ENCODE peak calls at places on chromosomes 5 and 9, in ten cellular contexts. One of them, this sample, is unnamed.

GRCh38 chr5:126066795-126067321 is 356.4 kb upstream of the GRAMD2B start:
- DNase-seq in mucosa of gallbladder: no peak
- DNase-seq in nucleus accumbens: no peak
- DNase-seq in AG20443: no peak
- DNase-seq in activated CD8-positive, alpha-beta memory T cell treated with anti-CD3 and anti-CD28 coated beads for 48 hours: no peak
- DNase-seq in CD4-positive, alpha-beta T cell: no peak
- DNase-seq in HFF-Myc: no peak
- DNase-seq in NCI-H2081: no peak
- DNase-seq in stimulated activated CD4-positive, alpha-beta T cell treated with anti-CD3 and anti-CD28 coated beads, Interleukin-2, amount 100 ng/mL, for 48 hours: no peak
- DNase-seq in Right ventricle myocardium superior: no peak
- DNase-seq in this sample: no peak

GRCh38 chr5:82931110-82931509 is 146.1 kb downstream of the TMEM167A start:
- DNase-seq in mucosa of gallbladder: no peak
- DNase-seq in nucleus accumbens: no peak
- DNase-seq in AG20443: peak; percentile 20
- DNase-seq in activated CD8-positive, alpha-beta memory T cell treated with anti-CD3 and anti-CD28 coated beads for 48 hours: no peak
- DNase-seq in CD4-positive, alpha-beta T cell: no peak
- DNase-seq in HFF-Myc: no peak
- DNase-seq in NCI-H2081: no peak
- DNase-seq in stimulated activated CD4-positive, alpha-beta T cell treated with anti-CD3 and anti-CD28 coated beads, Interleukin-2, amount 100 ng/mL, for 48 hours: no peak
- DNase-seq in Right ventricle myocardium superior: no peak
- DNase-seq in this sample: no peak

GRCh38 chr5:120454094-120454798 is 9.9 kb upstream of the PRR16 start:
- DNase-seq in mucosa of gallbladder: no peak
- DNase-seq in nucleus accumbens: no peak
- DNase-seq in AG20443: peak; percentile 66
- DNase-seq in activated CD8-positive, alpha-beta memory T cell treated with anti-CD3 and anti-CD28 coated beads for 48 hours: no peak
- DNase-seq in CD4-positive, alpha-beta T cell: no peak
- DNase-seq in HFF-Myc: no peak
- DNase-seq in NCI-H2081: no peak
- DNase-seq in stimulated activated CD4-positive, alpha-beta T cell treated with anti-CD3 and anti-CD28 coated beads, Interleukin-2, amount 100 ng/mL, for 48 hours: no peak
- DNase-seq in Right ventricle myocardium superior: no peak
- DNase-seq in this sample: no peak

GRCh38 chr5:41817625-41818301 is 52.5 kb downstream of the OXCT1 start:
- DNase-seq in mucosa of gallbladder: no peak
- DNase-seq in nucleus accumbens: no peak
- DNase-seq in AG20443: no peak
- DNase-seq in activated CD8-positive, alpha-beta memory T cell treated with anti-CD3 and anti-CD28 coated beads for 48 hours: no peak
- DNase-seq in CD4-positive, alpha-beta T cell: no peak
- DNase-seq in HFF-Myc: no peak
- DNase-seq in NCI-H2081: no peak
- DNase-seq in stimulated activated CD4-positive, alpha-beta T cell treated with anti-CD3 and anti-CD28 coated beads, Interleukin-2, amount 100 ng/mL, for 48 hours: no peak
- DNase-seq in Right ventricle myocardium superior: no peak
- DNase-seq in this sample: no peak

GRCh38 chr5:172776235-172776594 is 5.2 kb upstream of the DUSP1 start:
- DNase-seq in mucosa of gallbladder: no peak
- DNase-seq in nucleus accumbens: no peak
- DNase-seq in AG20443: no peak
- DNase-seq in activated CD8-positive, alpha-beta memory T cell treated with anti-CD3 and anti-CD28 coated beads for 48 hours: no peak
- DNase-seq in CD4-positive, alpha-beta T cell: no peak
- DNase-seq in HFF-Myc: no peak
- DNase-seq in NCI-H2081: no peak
- DNase-seq in stimulated activated CD4-positive, alpha-beta T cell treated with anti-CD3 and anti-CD28 coated beads, Interleukin-2, amount 100 ng/mL, for 48 hours: no peak
- DNase-seq in Right ventricle myocardium superior: no peak
- DNase-seq in this sample: no peak

GRCh38 chr5:80937591-80937990 is 22.6 kb upstream of the RASGRF2 start:
- DNase-seq in mucosa of gallbladder: no peak
- DNase-seq in nucleus accumbens: no peak
- DNase-seq in AG20443: no peak
- DNase-seq in activated CD8-positive, alpha-beta memory T cell treated with anti-CD3 and anti-CD28 coated beads for 48 hours: no peak
- DNase-seq in CD4-positive, alpha-beta T cell: no peak
- DNase-seq in HFF-Myc: no peak
- DNase-seq in NCI-H2081: no peak
- DNase-seq in stimulated activated CD4-positive, alpha-beta T cell treated with anti-CD3 and anti-CD28 coated beads, Interleukin-2, amount 100 ng/mL, for 48 hours: no peak
- DNase-seq in Right ventricle myocardium superior: no peak
- DNase-seq in this sample: no peak

GRCh38 chr9:4837126-4837767 is 44.5 kb downstream of the RCL1 start:
- DNase-seq in mucosa of gallbladder: no peak
- DNase-seq in nucleus accumbens: no peak
- DNase-seq in AG20443: no peak
- DNase-seq in activated CD8-positive, alpha-beta memory T cell treated with anti-CD3 and anti-CD28 coated beads for 48 hours: no peak
- DNase-seq in CD4-positive, alpha-beta T cell: no peak
- DNase-seq in HFF-Myc: no peak
- DNase-seq in NCI-H2081: no peak
- DNase-seq in stimulated activated CD4-positive, alpha-beta T cell treated with anti-CD3 and anti-CD28 coated beads, Interleukin-2, amount 100 ng/mL, for 48 hours: no peak
- DNase-seq in Right ventricle myocardium superior: no peak
- DNase-seq in this sample: no peak

GRCh38 chr5:64318175-64318574 is 152.5 kb downstream of the RNF180 start:
- DNase-seq in mucosa of gallbladder: no peak
- DNase-seq in nucleus accumbens: no peak
- DNase-seq in AG20443: no peak
- DNase-seq in activated CD8-positive, alpha-beta memory T cell treated with anti-CD3 and anti-CD28 coated beads for 48 hours: no peak
- DNase-seq in CD4-positive, alpha-beta T cell: no peak
- DNase-seq in HFF-Myc: no peak
- DNase-seq in NCI-H2081: no peak
- DNase-seq in stimulated activated CD4-positive, alpha-beta T cell treated with anti-CD3 and anti-CD28 coated beads, Interleukin-2, amount 100 ng/mL, for 48 hours: no peak
- DNase-seq in Right ventricle myocardium superior: no peak
- DNase-seq in this sample: no peak

GRCh38 chr9:79617395-79617794 is 45.6 kb downstream of the TLE4 start:
- DNase-seq in mucosa of gallbladder: peak; percentile 21
- DNase-seq in nucleus accumbens: no peak
- DNase-seq in AG20443: peak; percentile 47
- DNase-seq in activated CD8-positive, alpha-beta memory T cell treated with anti-CD3 and anti-CD28 coated beads for 48 hours: no peak
- DNase-seq in CD4-positive, alpha-beta T cell: no peak
- DNase-seq in HFF-Myc: no peak
- DNase-seq in NCI-H2081: no peak
- DNase-seq in stimulated activated CD4-positive, alpha-beta T cell treated with anti-CD3 and anti-CD28 coated beads, Interleukin-2, amount 100 ng/mL, for 48 hours: no peak
- DNase-seq in Right ventricle myocardium superior: no peak
- DNase-seq in this sample: no peak

GRCh38 chr5:98909363-98909762 is 19.4 kb downstream of the CHD1 start:
- DNase-seq in mucosa of gallbladder: no peak
- DNase-seq in nucleus accumbens: no peak
- DNase-seq in AG20443: no peak
- DNase-seq in activated CD8-positive, alpha-beta memory T cell treated with anti-CD3 and anti-CD28 coated beads for 48 hours: no peak
- DNase-seq in CD4-positive, alpha-beta T cell: no peak
- DNase-seq in HFF-Myc: no peak
- DNase-seq in NCI-H2081: no peak
- DNase-seq in stimulated activated CD4-positive, alpha-beta T cell treated with anti-CD3 and anti-CD28 coated beads, Interleukin-2, amount 100 ng/mL, for 48 hours: no peak
- DNase-seq in Right ventricle myocardium superior: no peak
- DNase-seq in this sample: no peak

GRCh38 chr9:136688274-136689107 is 1.2 kb upstream of the AGPAT2 start:
- DNase-seq in mucosa of gallbladder: no peak
- DNase-seq in nucleus accumbens: no peak
- DNase-seq in AG20443: no peak
- DNase-seq in activated CD8-positive, alpha-beta memory T cell treated with anti-CD3 and anti-CD28 coated beads for 48 hours: no peak
- DNase-seq in CD4-positive, alpha-beta T cell: no peak
- DNase-seq in HFF-Myc: no peak
- DNase-seq in NCI-H2081: no peak
- DNase-seq in stimulated activated CD4-positive, alpha-beta T cell treated with anti-CD3 and anti-CD28 coated beads, Interleukin-2, amount 100 ng/mL, for 48 hours: no peak
- DNase-seq in Right ventricle myocardium superior: no peak
- DNase-seq in this sample: no peak

This sample was measured in stimulated activated naive CD8-positive, alpha-beta T cell treated with anti-CD3 and anti-CD28 coated beads, Interleukin-15, amount 100 ng/mL, for 72 hours.